ENCODE peak calls at places on chromosomes 7 and 10, in four cellular contexts. One of them, this sample, is unnamed.

GRCh38 chr10:116733566-116733965 is 8.8 kb downstream of the HSPA12A start:
- DNase-seq in fibroblast of lung: peak; percentile 64
- DNase-seq in Panc1: no peak
- DNase-seq in suprapubic skin: no peak
- DNase-seq in this sample: no peak

GRCh38 chr10:51244739-51245138 is 170.5 kb downstream of the PRKG1 start:
- DNase-seq in suprapubic skin: no peak
- DNase-seq in fibroblast of lung: peak; percentile 57
- DNase-seq in Panc1: no peak
- DNase-seq in this sample: no peak

GRCh38 chr7:80719261-80719660 is 80.8 kb downstream of the CD36 start:
- DNase-seq in Panc1: no peak
- DNase-seq in fibroblast of lung: peak; percentile 14
- DNase-seq in suprapubic skin: no peak
- DNase-seq in this sample: no peak

GRCh38 chr10:128779457-128779856 is 653.2 kb upstream of the MKI67 start:
- DNase-seq in suprapubic skin: no peak
- DNase-seq in fibroblast of lung: no peak
- DNase-seq in Panc1: no peak
- DNase-seq in this sample: no peak

GRCh38 chr10:49767752-49768151 is 5.6 kb upstream of the OGDHL start:
- DNase-seq in suprapubic skin: no peak
- DNase-seq in fibroblast of lung: no peak
- DNase-seq in Panc1: no peak
- DNase-seq in this sample: no peak

GRCh38 chr7:42272793-42273665 is 36.0 kb upstream of the GLI3 start:
- DNase-seq in fibroblast of lung: peak; percentile 81
- DNase-seq in Panc1: no peak
- DNase-seq in suprapubic skin: no peak
- DNase-seq in this sample: no peak

GRCh38 chr7:143504937-143505297 is 27.2 kb downstream of the TAS2R41 start:
- DNase-seq in fibroblast of lung: peak; percentile 28
- DNase-seq in Panc1: no peak
- DNase-seq in suprapubic skin: no peak
- DNase-seq in this sample: no peak

GRCh38 chr7:149050941-149051340 is 22.6 kb upstream of the PDIA4 start:
- DNase-seq in suprapubic skin: no peak
- DNase-seq in fibroblast of lung: no peak
- DNase-seq in Panc1: no peak
- DNase-seq in this sample: no peak

GRCh38 chr7:37287093-37287492 is 161.6 kb downstream of the ELMO1 start:
- DNase-seq in fibroblast of lung: peak; percentile 15
- DNase-seq in Panc1: no peak
- DNase-seq in suprapubic skin: no peak
- DNase-seq in this sample: no peak

GRCh38 chr10:60777696-60778213 is 523 bp upstream of the CDK1 start:
- DNase-seq in Panc1: no peak
- DNase-seq in fibroblast of lung: no peak
- DNase-seq in suprapubic skin: no peak
- DNase-seq in this sample: no peak
- H3K27me3 ChIP-seq in Panc1: no peaks in the 10 kb centered on the region
- H3K27me3 ChIP-seq in fibroblast of lung: no peaks in the 10 kb centered on the region
- H3K27me3 ChIP-seq in suprapubic skin: no peaks in the 10 kb centered on the region
- H3K27me3 ChIP-seq in this sample: no peaks in the 10 kb centered on the region

GRCh38 chr7:262251-262572 is 27.8 kb upstream of the FOXL3 start:
- DNase-seq in fibroblast of lung: no peak
- DNase-seq in Panc1: no peak
- DNase-seq in suprapubic skin: peak; percentile 46
- DNase-seq in this sample: no peak

GRCh38 chr7:261341-262250 is 28.4 kb upstream of the FOXL3 start:
- DNase-seq in fibroblast of lung: no peak
- DNase-seq in suprapubic skin: peak; percentile 53
- DNase-seq in Panc1: no peak
- DNase-seq in this sample: no peak

GRCh38 chr7:259191-259505 is 30.8 kb upstream of the FOXL3 start:
- DNase-seq in suprapubic skin: peak; percentile 56
- DNase-seq in Panc1: no peak
- DNase-seq in fibroblast of lung: no peak
- DNase-seq in this sample: no peak

GRCh38 chr7:259751-260405 is 30.1 kb upstream of the FOXL3 start:
- DNase-seq in fibroblast of lung: no peak
- DNase-seq in suprapubic skin: peak; percentile 51
- DNase-seq in Panc1: no peak
- DNase-seq in this sample: no peak

DNA sequence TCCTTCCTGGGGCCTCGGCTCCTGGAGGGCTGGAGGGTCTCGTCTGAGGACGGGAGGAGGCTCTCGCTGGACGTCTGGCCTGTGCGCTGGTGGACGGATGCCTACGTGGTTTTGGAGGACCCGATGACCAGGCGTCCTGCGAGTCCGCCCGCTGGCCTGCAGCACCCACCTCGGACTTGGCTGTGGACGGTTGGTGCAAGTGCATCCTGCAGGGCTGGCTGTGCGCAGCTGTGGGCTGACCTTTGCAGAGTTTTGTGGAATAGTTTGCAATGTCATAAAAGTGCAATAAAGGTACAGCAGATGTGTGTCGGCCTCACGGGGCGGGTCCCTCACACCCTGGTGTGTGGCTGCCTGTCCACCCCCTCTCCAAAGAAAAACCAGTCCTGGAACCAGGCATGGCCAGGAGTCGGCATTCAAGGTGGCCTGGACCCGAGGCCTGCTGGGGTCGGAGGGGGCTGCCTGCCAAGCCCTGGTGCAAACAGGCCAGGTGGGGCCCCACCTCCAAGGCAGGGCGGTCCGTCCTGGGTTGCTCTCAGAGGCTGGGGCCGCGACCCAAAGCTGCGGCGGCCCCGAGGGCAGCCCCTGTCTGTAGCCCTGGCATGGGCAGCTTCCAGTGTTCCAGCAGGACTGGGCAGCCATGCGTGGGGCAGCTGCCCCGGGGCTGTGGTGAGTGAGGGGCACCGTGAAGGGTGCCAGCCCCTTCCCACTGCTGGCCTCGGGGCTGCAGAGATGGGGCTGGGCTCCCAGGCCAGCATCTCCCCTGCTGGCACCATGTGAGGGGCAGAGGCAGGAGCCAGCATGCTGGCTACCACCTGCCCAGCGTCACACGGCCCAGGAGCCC is 29.3 kb upstream of the FOXL3 start:
- DNase-seq in Panc1: no peak
- DNase-seq in fibroblast of lung: no peak
- DNase-seq in suprapubic skin: peak; percentile 59
- DNase-seq in this sample: no peak
- H3K9me3 ChIP-seq in Panc1: peaks cover 4% of the 10 kb centered on the region
- H3K9me3 ChIP-seq in fibroblast of lung: peaks cover 4% of the 10 kb centered on the region
- H3K9me3 ChIP-seq in suprapubic skin: peaks cover 9% of the 10 kb centered on the region
- H3K9me3 ChIP-seq in this sample: peaks cover 8% of the 10 kb centered on the region

DNA sequence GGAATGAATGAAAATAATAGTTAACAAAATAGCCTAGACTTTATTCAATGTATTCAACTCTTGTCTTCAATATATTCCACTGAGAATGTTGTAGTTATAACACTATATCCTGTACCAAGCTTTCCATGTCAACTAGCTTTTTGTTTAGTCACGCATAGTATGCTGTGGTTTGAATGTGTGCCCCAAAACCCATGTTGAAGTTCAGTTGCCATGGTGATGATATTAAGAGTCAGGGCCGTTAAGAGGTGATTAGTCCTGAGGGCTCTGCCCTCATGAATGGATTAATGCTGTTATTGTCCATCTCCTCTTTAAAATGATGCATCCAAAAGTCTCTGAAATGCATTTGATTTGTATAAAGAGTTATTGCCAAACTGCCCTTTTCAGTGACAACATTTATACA is 887.6 kb downstream of the NRG3 start:
- DNase-seq in Panc1: no peak
- DNase-seq in suprapubic skin: no peak
- DNase-seq in fibroblast of lung: no peak
- DNase-seq in this sample: no peak
- H3K27me3 ChIP-seq in Panc1: no peaks in the 10 kb centered on the region
- H3K27me3 ChIP-seq in suprapubic skin: no peaks in the 10 kb centered on the region
- H3K27me3 ChIP-seq in fibroblast of lung: no peaks in the 10 kb centered on the region
- H3K27me3 ChIP-seq in this sample: no peaks in the 10 kb centered on the region

GRCh38 chr7:53984776-53985175 is 557.4 kb upstream of the VSTM2A start:
- DNase-seq in Panc1: no peak
- DNase-seq in fibroblast of lung: no peak
- DNase-seq in suprapubic skin: no peak
- DNase-seq in this sample: no peak

GRCh38 chr7:53988376-53988775 is 553.8 kb upstream of the VSTM2A start:
- DNase-seq in Panc1: no peak
- DNase-seq in fibroblast of lung: no peak
- DNase-seq in suprapubic skin: no peak
- DNase-seq in this sample: no peak

DNA sequence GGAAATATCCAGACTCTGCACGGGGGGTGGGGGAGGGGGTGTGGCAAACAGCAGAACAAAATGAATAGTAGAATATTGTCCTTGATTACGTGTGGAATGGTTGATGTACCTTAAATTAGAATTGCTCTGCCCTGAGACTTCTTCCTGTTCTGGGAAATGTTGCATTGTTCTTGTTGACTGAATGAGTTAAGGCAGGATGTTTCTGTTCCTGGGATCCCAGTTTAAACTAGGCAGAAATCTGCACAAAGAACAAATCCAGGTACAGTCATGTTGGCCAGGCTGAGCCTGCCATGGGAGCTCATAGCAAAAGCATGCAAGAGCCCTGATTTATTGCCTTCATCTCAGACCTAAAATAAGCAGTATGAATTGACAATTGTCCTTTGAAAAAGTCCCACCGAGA is 558.7 kb upstream of the VSTM2A start:
- DNase-seq in Panc1: no peak
- DNase-seq in suprapubic skin: no peak
- DNase-seq in fibroblast of lung: no peak
- DNase-seq in this sample: no peak
- H3K9me3 ChIP-seq in Panc1: no peaks in the 10 kb centered on the region
- H3K9me3 ChIP-seq in suprapubic skin: no peaks in the 10 kb centered on the region
- H3K9me3 ChIP-seq in fibroblast of lung: no peaks in the 10 kb centered on the region
- H3K9me3 ChIP-seq in this sample: no peaks in the 10 kb centered on the region

GRCh38 chr10:129961274-129961839 is 2.7 kb downstream of the EBF3 start:
- DNase-seq in suprapubic skin: no peak
- DNase-seq in fibroblast of lung: no peak
- DNase-seq in Panc1: no peak
- DNase-seq in this sample: no peak
- H3K27me3 ChIP-seq in suprapubic skin: peaks cover 98% of the 10 kb centered on the region
- H3K27me3 ChIP-seq in fibroblast of lung: peaks cover 73% of the 10 kb centered on the region
- H3K27me3 ChIP-seq in Panc1: peaks cover 38% of the 10 kb centered on the region
- H3K27me3 ChIP-seq in this sample: no peaks in the 10 kb centered on the region

DNA sequence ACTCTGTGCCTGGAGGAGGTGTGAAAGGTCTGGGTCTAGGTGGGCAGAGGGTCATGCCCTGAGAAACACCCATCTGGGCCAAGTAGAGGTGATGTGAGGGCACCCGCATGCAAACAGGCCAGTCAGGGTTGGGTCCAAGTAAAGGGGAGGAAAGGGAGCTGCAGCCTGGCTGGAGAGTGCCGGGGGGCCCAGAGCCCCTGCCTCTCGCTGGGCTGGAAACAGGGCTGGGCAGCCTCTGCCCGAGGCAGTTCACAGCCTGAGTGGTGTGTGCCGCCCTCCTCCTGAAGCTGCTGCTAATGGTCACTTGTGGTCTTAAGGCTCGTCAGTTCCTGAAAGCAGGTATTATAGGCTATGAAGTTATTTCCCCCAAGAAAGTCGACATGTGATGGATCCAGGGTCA is 7.3 kb downstream of the CYP2E1 start:
- DNase-seq in fibroblast of lung: no peak
- DNase-seq in Panc1: no peak
- DNase-seq in suprapubic skin: no peak
- DNase-seq in this sample: no peak
- H3K9me3 ChIP-seq in fibroblast of lung: no peaks in the 10 kb centered on the region
- H3K9me3 ChIP-seq in Panc1: no peaks in the 10 kb centered on the region
- H3K9me3 ChIP-seq in suprapubic skin: no peaks in the 10 kb centered on the region
- H3K9me3 ChIP-seq in this sample: no peaks in the 10 kb centered on the region

GRCh38 chr7:121334875-121335648 is 6.3 kb downstream of the WNT16 start:
- DNase-seq in fibroblast of lung: no peak
- DNase-seq in Panc1: no peak
- DNase-seq in suprapubic skin: no peak
- DNase-seq in this sample: no peak
- H3K27me3 ChIP-seq in fibroblast of lung: peaks cover 3% of the 10 kb centered on the region
- H3K27me3 ChIP-seq in Panc1: peaks cover 56% of the 10 kb centered on the region
- H3K27me3 ChIP-seq in suprapubic skin: peaks cover 56% of the 10 kb centered on the region
- H3K27me3 ChIP-seq in this sample: peaks cover 65% of the 10 kb centered on the region

GRCh38 chr7:158060216-158060615 is 527.4 kb downstream of the PTPRN2 start:
- DNase-seq in Panc1: no peak
- DNase-seq in fibroblast of lung: no peak
- DNase-seq in suprapubic skin: no peak
- DNase-seq in this sample: no peak
- H3K9me3 ChIP-seq in Panc1: no peaks in the 10 kb centered on the region
- H3K9me3 ChIP-seq in fibroblast of lung: no peaks in the 10 kb centered on the region
- H3K9me3 ChIP-seq in suprapubic skin: no peaks in the 10 kb centered on the region
- H3K9me3 ChIP-seq in this sample: no peaks in the 10 kb centered on the region

This sample was measured in HAP-1.